ENCODE peak calls at places on chromosomes 3 and 15, in four cellular contexts. One of them, this sample, is unnamed.
A peak's percentile ranks its signal among the peaks of the same experiment; 100 is the strongest.

GRCh38 chr3:99954914-99955644 is 137.4 kb downstream of the CMSS1 start:
- DNase-seq in pancreas: no peak
- DNase-seq in NAMALWA: no peak
- DNase-seq in activated T-cell treated with anti-CD3 and anti-CD28 coated beads, Interleukin-2, amount 50 U/mL, for 24 hours: no peak
- DNase-seq in this sample: no peak

GRCh38 chr3:50268703-50269451 is at the start of gene SEMA3B:
- DNase-seq in NAMALWA: no peak
- DNase-seq in pancreas: peak; percentile 84
- DNase-seq in activated T-cell treated with anti-CD3 and anti-CD28 coated beads, Interleukin-2, amount 50 U/mL, for 24 hours: no peak
- DNase-seq in this sample: peak; percentile 89

GRCh38 chr15:61169904-61170695 is 59.0 kb downstream of the RORA start:
- DNase-seq in pancreas: no peak
- DNase-seq in NAMALWA: peak; percentile 7
- DNase-seq in activated T-cell treated with anti-CD3 and anti-CD28 coated beads, Interleukin-2, amount 50 U/mL, for 24 hours: no peak
- DNase-seq in this sample: no peak

GRCh38 chr3:133954961-133955360 is 59.3 kb upstream of the RAB6B start:
- DNase-seq in pancreas: no peak
- DNase-seq in NAMALWA: no peak
- DNase-seq in activated T-cell treated with anti-CD3 and anti-CD28 coated beads, Interleukin-2, amount 50 U/mL, for 24 hours: no peak
- DNase-seq in this sample: no peak

GRCh38 chr3:120102232-120102631 is 8.0 kb upstream of the GSK3B start:
- DNase-seq in NAMALWA: no peak
- DNase-seq in pancreas: no peak
- DNase-seq in activated T-cell treated with anti-CD3 and anti-CD28 coated beads, Interleukin-2, amount 50 U/mL, for 24 hours: no peak
- DNase-seq in this sample: no peak

GRCh38 chr3:108410531-108410984 is 99.8 kb downstream of the MYH15 start:
- DNase-seq in pancreas: no peak
- DNase-seq in NAMALWA: no peak
- DNase-seq in activated T-cell treated with anti-CD3 and anti-CD28 coated beads, Interleukin-2, amount 50 U/mL, for 24 hours: no peak
- DNase-seq in this sample: no peak

GRCh38 chr3:162641869-162642350 is 1145.3 kb downstream of the OTOL1 start:
- DNase-seq in pancreas: no peak
- DNase-seq in NAMALWA: no peak
- DNase-seq in activated T-cell treated with anti-CD3 and anti-CD28 coated beads, Interleukin-2, amount 50 U/mL, for 24 hours: no peak
- DNase-seq in this sample: no peak

GRCh38 chr3:180610981-180611380 is 9.0 kb downstream of the TTC14 start:
- DNase-seq in activated T-cell treated with anti-CD3 and anti-CD28 coated beads, Interleukin-2, amount 50 U/mL, for 24 hours: no peak
- DNase-seq in pancreas: no peak
- DNase-seq in NAMALWA: no peak
- DNase-seq in this sample: no peak

GRCh38 chr15:73935547-73935946 is 9.3 kb downstream of the LOXL1 start:
- DNase-seq in activated T-cell treated with anti-CD3 and anti-CD28 coated beads, Interleukin-2, amount 50 U/mL, for 24 hours: no peak
- DNase-seq in NAMALWA: no peak
- DNase-seq in pancreas: peak; percentile 49
- DNase-seq in this sample: no peak

GRCh38 chr3:36729204-36730056 is 34.9 kb downstream of the DCLK3 start:
- DNase-seq in activated T-cell treated with anti-CD3 and anti-CD28 coated beads, Interleukin-2, amount 50 U/mL, for 24 hours: no peak
- DNase-seq in NAMALWA: peak; percentile 70
- DNase-seq in pancreas: no peak
- DNase-seq in this sample: no peak

GRCh38 chr15:52976050-52976449 is 185.9 kb upstream of the ONECUT1 start:
- DNase-seq in activated T-cell treated with anti-CD3 and anti-CD28 coated beads, Interleukin-2, amount 50 U/mL, for 24 hours: no peak
- DNase-seq in pancreas: no peak
- DNase-seq in NAMALWA: no peak
- DNase-seq in this sample: no peak

GRCh38 chr15:85149460-85150129 is 167.9 kb downstream of the PDE8A start:
- DNase-seq in NAMALWA: no peak
- DNase-seq in activated T-cell treated with anti-CD3 and anti-CD28 coated beads, Interleukin-2, amount 50 U/mL, for 24 hours: no peak
- DNase-seq in pancreas: no peak
- DNase-seq in this sample: no peak